ENCODE peak calls at places on chromosomes 1 and 21, in four cellular contexts. O is HL-60, H is GM20000, P is GM13977. L is an unnamed sample.

GRCh38 chr1:111436726-111437125 is 9.2 kb upstream of the OVGP1 start:
- DNase-seq in P (no peak), H (no peak), O (no peak), L (peak)

GRCh38 chr1:56939209-56939608 is 26.6 kb downstream of the C8B start:
- DNase-seq in H (no peak), P (no peak), O (no peak), L (no peak)

GRCh38 chr21:36722370-36723368 is 23.8 kb downstream of the SIM2 start:
- DNase-seq in H (no peak), P (no peak), O (no peak), L (no peak)

GRCh38 chr1:177229781-177230180 is 59.0 kb downstream of the BRINP2 start:
- DNase-seq in H (no peak), O (no peak), P (no peak), L (no peak)

GRCh38 chr1:7507620-7508019 is 263.5 kb upstream of the VAMP3 start:
- DNase-seq in O (no peak), P (no peak), H (no peak), L (no peak)

GRCh38 chr1:19845166-19845954 is 30.3 kb upstream of the RNF186 start:
- DNase-seq in H (no peak), O (no peak), P (no peak), L (no peak)

GRCh38 chr1:227915564-227916553 is 31.9 kb downstream of the WNT9A start:
- DNase-seq in P (no peak), H (no peak), O (no peak), L (no peak)

GRCh38 chr21:45989355-45990048 is 7.9 kb downstream of the COL6A1 start:
- DNase-seq in O (no peak), P (no peak), H (no peak), L (no peak)

GRCh38 chr1:94324168-94324544 is 86.8 kb upstream of the ARHGAP29 start:
- DNase-seq in O (no peak), P (no peak), H (no peak), L (no peak)

GRCh38 chr1:202349263-202349928 is 897 bp downstream of the PPP1R12B start:
- DNase-seq in H (peak), P (no peak), O (peak), L (no peak)

GRCh38 chr1:187433598-187433997 is 604.8 kb downstream of the PLA2G4A start:
- DNase-seq in P (no peak), H (no peak), O (no peak), L (no peak)

GRCh38 chr1:11790101-11790879 is 15.5 kb downstream of the MTHFR start:
- DNase-seq in P (no peak), O (no peak), H (no peak), L (no peak)

GRCh38 chr1:245986404-245987221 is 520.5 kb downstream of the SMYD3 start:
- DNase-seq in O (no peak), H (no peak), P (no peak), L (peak)

GRCh38 chr21:18986197-18986596 is 582.6 kb upstream of the TMPRSS15 start:
- DNase-seq in P (no peak), O (no peak), H (no peak), L (no peak)

GRCh38 chr1:116915182-116915611 is 5.5 kb downstream of the PTGFRN start:
- DNase-seq in P (no peak), O (no peak), H (no peak), L (no peak)

GRCh38 chr1:23960291-23960718 is 677 bp downstream of the PNRC2 start:
- DNase-seq in P (peak), O (no peak), H (no peak), L (no peak)

GRCh38 chr1:243849089-243850012 is 692 bp downstream of the AKT3 start:
- DNase-seq in O (no peak), P (peak), H (peak), L (no peak)

GRCh38 chr1:71494163-71494562 is 413.3 kb upstream of the ZRANB2 start:
- DNase-seq in H (no peak), P (no peak), O (peak), L (no peak)

GRCh38 chr1:112501810-112502641 is 6.7 kb upstream of the WNT2B start:
- DNase-seq in P (peak), H (peak), O (peak), L (no peak)

GRCh38 chr1:172658871-172659453 is at the start of gene FASLG:
- DNase-seq in H (no peak), P (no peak), O (no peak), L (no peak)

GRCh38 chr1:21624577-21625389 is 44.4 kb downstream of the RAP1GAP start:
- DNase-seq in P (no peak), H (no peak), O (no peak), L (peak)

GRCh38 chr1:238254935-238255334 is 364.2 kb upstream of the ZP4 start:
- DNase-seq in O (no peak), P (no peak), H (no peak), L (no peak)

GRCh38 chr1:160256396-160257046 is 5.8 kb downstream of the DCAF8 start:
- DNase-seq in H (no peak), P (no peak), O (no peak), L (no peak)

GRCh38 chr1:152185544-152186391 is 26.7 kb upstream of the RPTN start:
- DNase-seq in H (peak), O (peak), P (peak), L (peak)

GRCh38 chr1:230794431-230794830 is 47.2 kb downstream of the CAPN9 start:
- DNase-seq in P (no peak), H (no peak), O (no peak), L (no peak)

GRCh38 chr1:28510350-28511223 is 4.7 kb downstream of the RCC1 start:
- DNase-seq in H (no peak), P (no peak), O (peak), L (no peak)

GRCh38 chr1:199931666-199932377 is 95.7 kb upstream of the NR5A2 start:
- DNase-seq in P (no peak), O (peak), H (no peak), L (no peak)

DNA sequence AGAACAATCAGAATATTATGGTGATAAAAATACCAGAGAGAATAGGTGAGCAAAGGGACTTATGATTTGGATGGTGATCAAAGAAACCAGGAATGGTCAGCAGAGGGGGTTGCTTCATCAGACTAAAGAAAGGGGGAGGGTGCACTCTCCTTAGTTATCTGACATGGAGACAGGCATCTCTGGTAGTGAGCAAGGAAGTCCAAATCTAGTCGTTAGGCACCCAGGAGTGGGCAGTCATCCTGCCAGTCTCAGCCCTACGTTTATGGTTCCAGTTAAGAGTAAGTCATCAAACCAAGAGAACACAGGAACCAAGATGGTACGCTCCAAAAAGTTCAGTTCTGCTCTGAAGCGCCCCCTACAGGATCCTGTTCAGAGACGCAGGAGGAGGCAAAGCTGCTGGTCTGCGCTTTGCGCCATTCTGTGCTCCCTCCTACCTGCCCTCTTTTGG is 28.6 kb downstream of the EBNA1BP2 start:
- DNase-seq in O (no peak), P (no peak), H (no peak), L (no peak)
- TF ChIP-seq CTCF in O (no peak), P (peak), H (no peak), L (peak)

GRCh38 chr1:156677616-156678596 is 699 bp upstream of the NES start:
- DNase-seq in H (peak), P (peak), O (peak), L (no peak)

GRCh38 chr1:156682166-156682890 is 5.1 kb upstream of the NES start:
- DNase-seq in H (no peak), O (no peak), P (no peak), L (no peak)

GRCh38 chr1:156681196-156681595 is 4.0 kb upstream of the NES start:
- DNase-seq in H (no peak), O (no peak), P (no peak), L (no peak)

GRCh38 chr1:156676820-156677615 is at the start of gene NES:
- DNase-seq in H (no peak), O (no peak), P (no peak), L (no peak)

DNA sequence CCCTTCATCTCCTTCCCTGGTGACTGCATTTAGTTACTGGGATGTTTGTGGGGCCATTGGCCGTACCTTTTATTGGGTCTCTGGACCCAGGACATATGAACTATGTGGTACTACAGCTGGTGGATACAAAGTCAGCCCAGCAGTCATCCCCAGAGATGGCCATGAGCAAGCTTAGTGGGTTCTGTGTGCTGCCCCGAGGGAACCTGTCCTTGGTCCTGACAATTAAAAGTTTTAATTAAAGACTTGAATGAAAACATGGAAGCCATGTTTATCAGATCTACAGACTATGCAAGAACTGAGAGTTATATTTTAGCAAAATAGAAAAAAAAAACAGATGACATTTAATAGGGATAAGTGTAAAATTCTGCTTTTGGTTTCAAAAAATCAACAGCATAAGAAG is 2.8 kb upstream of the NES start:
- DNase-seq in H (no peak), O (no peak), P (no peak), L (no peak)
- TF ChIP-seq CTCF in H (no peak), O (no peak), P (no peak), L (no peak)

GRCh38 chr1:103953386-103953785 is 203.7 kb downstream of the AMY1C start:
- DNase-seq in P (no peak), H (no peak), O (no peak), L (no peak)
- TF ChIP-seq CTCF in P (no peak), H (no peak), O (no peak), L (no peak)

DNA sequence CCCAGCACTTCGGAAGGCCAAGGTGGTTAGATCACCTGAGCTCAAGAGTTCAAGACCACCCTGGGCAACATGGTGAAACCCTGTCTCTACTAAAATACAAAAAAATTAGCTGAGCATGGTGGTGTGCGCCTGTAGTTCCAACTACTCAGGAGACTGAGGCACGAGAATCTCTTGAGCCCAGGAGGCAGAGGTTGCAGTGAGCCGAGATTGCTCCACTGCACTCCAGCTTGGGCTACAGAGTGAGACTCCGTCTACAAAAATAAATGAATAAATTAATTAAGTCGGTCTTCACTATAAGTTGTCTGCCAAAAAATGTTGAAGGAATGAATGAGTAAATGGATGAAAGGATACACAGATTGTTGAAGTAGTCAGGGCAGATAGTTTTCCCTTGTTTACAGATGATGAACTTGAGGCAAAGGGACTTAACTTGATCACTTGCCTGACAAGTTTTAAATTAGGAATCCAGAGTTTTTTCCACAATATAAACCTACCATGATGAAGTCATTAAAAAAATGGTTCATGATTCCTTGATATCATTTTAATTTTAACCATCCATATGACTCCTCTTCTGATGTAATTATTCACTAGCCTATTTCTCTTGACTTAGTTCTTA is 130.8 kb downstream of the TLR5 start:
- DNase-seq in H (no peak), P (no peak), O (no peak), L (no peak)
- TF ChIP-seq CTCF in H (no peak), P (no peak), O (no peak), L (no peak)

DNA sequence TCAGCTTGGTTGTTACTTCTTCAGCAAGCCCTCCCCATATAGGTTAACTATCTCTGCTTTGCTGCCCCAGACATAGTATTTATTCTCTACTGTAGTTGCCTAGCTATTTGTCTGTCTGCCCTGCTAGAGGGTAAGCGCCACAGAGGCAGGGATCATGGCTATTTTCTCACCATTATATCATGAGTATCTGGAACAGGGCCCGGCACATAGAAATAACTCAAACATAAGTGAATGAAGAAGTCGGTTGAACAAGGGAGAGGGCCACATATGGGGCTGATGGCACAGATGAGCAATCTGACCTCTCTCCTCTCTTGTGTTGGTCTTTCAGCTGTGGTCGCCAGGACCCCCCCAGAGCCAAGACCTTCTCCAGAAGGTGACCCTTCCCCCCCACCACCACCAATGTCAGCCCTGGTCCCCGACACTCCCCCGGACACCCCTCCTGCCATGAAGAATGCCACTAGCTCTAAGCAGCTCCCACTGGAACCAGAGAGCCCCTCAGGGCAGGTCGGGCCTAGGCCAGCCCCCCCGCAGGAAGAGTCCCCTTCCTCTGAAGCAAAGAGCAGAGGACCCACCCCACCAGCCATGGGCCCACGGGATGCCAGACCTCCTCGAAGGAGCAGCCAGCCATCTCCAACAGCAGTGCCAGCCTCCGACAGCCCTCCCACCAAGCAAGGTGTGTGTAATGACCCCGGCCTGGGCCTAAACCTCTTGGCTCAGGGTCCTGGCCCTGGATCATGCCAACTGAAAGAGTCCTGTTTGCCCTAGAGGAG is 14.9 kb downstream of the MAP7D1 start:
- DNase-seq in H (no peak), O (no peak), P (no peak), L (no peak)
- TF ChIP-seq CTCF in H (no peak), O (no peak), P (no peak), L (no peak)

DNA sequence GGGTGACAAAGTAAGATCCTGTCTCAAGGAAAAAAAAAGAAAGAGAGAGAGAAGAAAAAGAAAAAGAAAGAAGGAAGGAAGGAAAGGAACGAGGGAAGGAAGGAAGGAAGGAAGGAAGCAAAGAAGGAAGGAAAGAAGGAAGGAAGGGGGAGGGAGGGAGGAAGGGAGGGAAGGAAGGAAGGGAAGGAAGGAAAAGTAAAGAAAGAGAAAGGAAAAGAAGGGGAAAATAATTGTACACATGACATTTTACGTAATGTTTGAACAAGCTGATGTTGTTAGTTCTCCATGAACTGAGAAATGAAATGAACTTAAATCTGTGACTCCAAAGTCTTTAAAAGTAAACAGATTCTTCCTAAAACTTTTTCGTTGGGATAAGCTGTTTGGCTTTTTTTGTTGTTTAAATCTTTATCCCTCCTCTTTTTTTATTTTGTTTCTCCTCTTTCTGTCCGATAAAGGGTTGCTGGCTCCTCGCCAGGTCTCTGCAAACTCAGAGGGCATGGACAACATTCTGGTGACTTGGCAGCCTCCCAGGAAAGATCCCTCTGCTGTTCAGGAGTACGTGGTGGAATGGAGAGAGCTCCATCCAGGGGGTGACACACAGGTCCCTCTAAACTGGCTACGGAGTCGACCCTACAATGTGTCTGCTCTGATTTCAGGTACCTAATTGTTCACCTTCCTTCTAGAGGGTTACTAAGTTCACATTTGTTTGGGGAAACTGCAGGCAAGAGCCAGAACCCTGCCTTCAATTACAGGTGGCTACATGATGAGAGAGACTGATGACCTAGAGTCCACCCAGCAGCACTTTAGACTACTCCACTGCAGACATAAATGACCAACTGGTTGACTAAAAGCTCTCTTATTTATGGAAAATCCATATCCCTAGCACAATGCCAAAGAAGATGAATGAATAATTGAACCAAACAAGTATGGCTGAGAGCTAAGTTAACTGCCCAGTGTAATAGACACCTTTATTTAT is 60.0 kb downstream of the IL12RB2 start:
- DNase-seq in H (no peak), O (no peak), P (no peak), L (peak)
- TF ChIP-seq CTCF in H (no peak), O (no peak), P (no peak), L (no peak)

GRCh38 chr1:203371288-203371687 is 20.4 kb upstream of the FMOD start:
- DNase-seq in H (no peak), O (no peak), P (no peak), L (no peak)

GRCh38 chr1:203366476-203366875 is 15.6 kb upstream of the FMOD start:
- DNase-seq in P (no peak), H (no peak), O (no peak), L (no peak)

GRCh38 chr1:203367051-203367450 is 16.1 kb upstream of the FMOD start:
- DNase-seq in P (no peak), H (no peak), O (no peak), L (no peak)

GRCh38 chr1:203369666-203370065 is 18.7 kb upstream of the FMOD start:
- DNase-seq in P (no peak), H (no peak), O (no peak), L (no peak)

DNA sequence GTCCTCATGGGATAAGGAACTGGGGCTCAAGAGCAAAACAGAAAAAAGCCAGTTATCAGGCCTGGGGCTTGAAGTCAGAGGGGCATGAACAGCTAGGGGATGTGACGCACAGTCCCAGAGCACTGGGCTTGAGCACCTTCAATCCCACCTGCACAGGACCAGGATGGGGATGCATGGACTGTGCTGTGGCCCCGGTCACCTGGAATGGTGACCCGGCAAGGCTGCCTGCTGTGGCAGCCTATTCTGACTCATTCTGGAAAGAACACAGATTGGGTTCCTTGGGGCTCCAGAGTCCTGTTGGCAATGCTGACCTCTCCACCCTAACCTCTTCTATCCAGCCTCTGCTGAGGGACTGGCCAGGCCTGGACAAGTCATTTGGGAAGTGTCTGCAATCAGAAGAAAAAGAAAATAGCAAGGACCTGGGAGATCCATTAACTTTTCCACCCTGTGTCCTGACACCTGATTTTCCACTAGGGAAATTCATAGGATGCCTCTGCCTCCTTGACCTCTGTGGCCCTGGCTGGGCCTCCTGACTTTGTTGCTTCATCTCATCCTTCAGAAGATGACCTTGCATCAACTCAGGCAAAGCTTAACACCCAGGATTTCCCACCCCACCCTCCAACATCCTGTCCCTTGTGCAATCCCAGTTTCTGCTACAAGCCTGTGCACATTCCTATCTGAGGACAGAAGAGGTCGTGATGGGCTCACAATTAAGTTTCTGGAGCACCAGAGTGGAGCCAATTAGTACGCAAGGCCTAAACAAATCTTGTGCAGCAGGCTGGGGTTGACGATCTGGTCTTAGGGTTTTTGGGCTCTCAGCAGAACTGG is 17.9 kb upstream of the FMOD start:
- DNase-seq in O (peak), H (no peak), P (no peak), L (peak)
- TF ChIP-seq CTCF in O (no peak), H (no peak), P (no peak), L (peak)

L was measured in HFF-Myc.